ENCODE peak calls at places on chromosomes 5 and 9, in eight cellular contexts. G is tibial nerve, T is lung, S is neural progenitor cell, Q is lower leg skin, V is breast epithelium, D is body of pancreas, B is HFF-Myc. M is an unnamed sample.

GRCh38 chr5:61669531-61669930 is 337.5 kb downstream of the ZSWIM6 start:
- DNase-seq in T (no peak), S (no peak), G (no peak), B (no peak), Q (no peak), D (no peak), V (no peak), M (no peak)

GRCh38 chr5:170312666-170313065 is 15.1 kb upstream of the LCP2 start:
- DNase-seq in B (no peak), T (no peak), S (no peak), G (no peak), Q (peak; percentile 81), D (no peak), V (no peak), M (no peak)

GRCh38 chr9:107316795-107317661 is 33.9 kb downstream of the RAD23B start:
- DNase-seq in Q (no peak), T (no peak), B (no peak), D (no peak), S (peak; percentile 39), G (no peak), V (no peak), M (no peak)

GRCh38 chr5:31819926-31820516 is 181.1 kb downstream of the PDZD2 start:
- DNase-seq in V (no peak), S (no peak), G (no peak), Q (no peak), B (no peak), T (no peak), D (no peak), M (no peak)

GRCh38 chr9:92807757-92808725 is 43.4 kb upstream of the BICD2 start:
- DNase-seq in D (no peak), G (no peak), Q (no peak), S (peak; percentile 36), T (no peak), B (no peak), V (no peak), M (no peak)

GRCh38 chr9:130171226-130172148 is 717 bp upstream of the NCS1 start:
- DNase-seq in V (no peak), D (no peak), B (no peak), Q (no peak), T (no peak), G (no peak), S (no peak), M (no peak)

GRCh38 chr5:75640826-75641225 is 29.6 kb downstream of the ANKDD1B start:
- DNase-seq in B (no peak), G (no peak), T (no peak), V (no peak), Q (no peak), D (no peak), S (no peak), M (no peak)

GRCh38 chr5:157994271-157994691 is 135.3 kb upstream of the CLINT1 start:
- DNase-seq in B (no peak), S (no peak), V (no peak), G (no peak), D (no peak), T (no peak), Q (no peak), M (no peak)

GRCh38 chr5:167447466-167447865 is 844.0 kb upstream of the WWC1 start:
- DNase-seq in Q (no peak), T (no peak), B (no peak), S (peak; percentile 6), V (no peak), G (no peak), D (no peak), M (no peak)

GRCh38 chr9:98247826-98248657 is 7.4 kb downstream of the TBC1D2 start:
- DNase-seq in S (no peak), G (no peak), D (no peak), Q (peak; percentile 68), T (no peak), V (no peak), B (no peak), M (no peak)

GRCh38 chr5:57009811-57010210 is 57.9 kb upstream of the MIER3 start:
- DNase-seq in D (no peak), G (no peak), V (no peak), B (no peak), Q (no peak), S (no peak), T (no peak), M (no peak)

GRCh38 chr9:16868706-16869105 is 1.8 kb downstream of the BNC2 start:
- DNase-seq in D (no peak), V (no peak), Q (no peak), G (no peak), S (no peak), T (no peak), B (no peak), M (no peak)

GRCh38 chr5:61823796-61824195 is 482.2 kb upstream of the KIF2A start:
- DNase-seq in T (no peak), Q (no peak), B (no peak), V (no peak), G (no peak), S (peak; percentile 24), D (no peak), M (no peak)

GRCh38 chr5:616342-617039 is 4.4 kb downstream of the CEP72 start:
- DNase-seq in V (no peak), G (no peak), B (no peak), Q (peak; percentile 58), D (no peak), T (no peak), S (no peak), M (peak; percentile 3)

GRCh38 chr9:37549527-37549926 is 26.7 kb downstream of the FBXO10 start:
- DNase-seq in S (no peak), V (no peak), G (no peak), Q (no peak), B (no peak), D (no peak), T (no peak), M (no peak)

GRCh38 chr9:100472725-100473261 is at the start of gene TMEFF1:
- DNase-seq in G (no peak), V (no peak), D (peak; percentile 28), Q (no peak), T (no peak), B (no peak), S (peak; percentile 94), M (no peak)

GRCh38 chr5:60583598-60583997 is 116.4 kb downstream of the DEPDC1B start:
- DNase-seq in Q (no peak), S (no peak), G (no peak), B (no peak), V (no peak), T (no peak), D (no peak), M (no peak)

GRCh38 chr5:60590172-60590571 is 109.8 kb downstream of the DEPDC1B start:
- DNase-seq in D (no peak), V (no peak), B (no peak), G (no peak), T (no peak), Q (no peak), S (no peak), M (no peak)

GRCh38 chr5:60585618-60586017 is 114.3 kb downstream of the DEPDC1B start:
- DNase-seq in V (no peak), S (no peak), B (no peak), Q (no peak), G (no peak), D (no peak), T (no peak), M (no peak)

GRCh38 chr5:60584304-60584703 is 115.7 kb downstream of the DEPDC1B start:
- DNase-seq in T (no peak), D (no peak), G (no peak), Q (no peak), B (no peak), V (no peak), S (no peak), M (no peak)

DNA sequence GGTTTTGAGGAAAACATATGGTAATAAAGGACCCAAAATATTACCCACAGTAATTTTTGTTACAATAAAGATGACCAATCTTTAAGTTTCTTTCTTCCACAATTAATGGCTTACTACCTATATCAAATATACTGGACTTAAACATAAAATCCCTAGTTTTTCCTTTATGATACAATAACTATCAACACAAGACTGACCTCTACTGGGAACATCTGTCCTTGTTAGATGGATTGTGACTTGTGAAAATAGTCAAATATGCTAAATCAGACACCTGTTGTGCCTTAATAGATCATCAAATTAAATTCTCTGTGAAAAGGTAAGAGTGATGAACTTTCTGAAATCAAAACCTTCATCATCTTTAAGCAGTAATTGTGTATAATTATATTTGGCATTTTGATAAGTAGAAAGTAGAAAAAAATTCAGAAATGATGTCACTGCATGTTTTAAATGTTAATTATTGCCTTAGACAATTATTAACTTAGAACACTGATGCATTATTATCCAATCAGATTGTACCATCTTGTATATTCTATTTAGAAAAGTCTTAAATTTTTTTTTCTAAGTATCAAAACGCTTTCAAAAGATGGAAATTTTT is 113.6 kb downstream of the DEPDC1B start:
- DNase-seq in B (no peak), T (no peak), D (no peak), S (peak; percentile 7), V (no peak), G (no peak), Q (no peak), M (no peak)
- TF ChIP-seq CTCF in B (no peak), T (no peak), D (peak; percentile 15), S (peak; percentile 52), V (peak; percentile 18), G (peak; percentile 7), Q (no peak), M (no peak)

GRCh38 chr9:14865206-14865605 is 45.0 kb downstream of the FREM1 start:
- DNase-seq in V (no peak), B (no peak), T (no peak), S (no peak), G (no peak), D (no peak), Q (no peak), M (no peak)
- TF ChIP-seq CTCF in V (no peak), B (no peak), T (no peak), S (no peak), G (no peak), D (no peak), Q (no peak), M (no peak)

DNA sequence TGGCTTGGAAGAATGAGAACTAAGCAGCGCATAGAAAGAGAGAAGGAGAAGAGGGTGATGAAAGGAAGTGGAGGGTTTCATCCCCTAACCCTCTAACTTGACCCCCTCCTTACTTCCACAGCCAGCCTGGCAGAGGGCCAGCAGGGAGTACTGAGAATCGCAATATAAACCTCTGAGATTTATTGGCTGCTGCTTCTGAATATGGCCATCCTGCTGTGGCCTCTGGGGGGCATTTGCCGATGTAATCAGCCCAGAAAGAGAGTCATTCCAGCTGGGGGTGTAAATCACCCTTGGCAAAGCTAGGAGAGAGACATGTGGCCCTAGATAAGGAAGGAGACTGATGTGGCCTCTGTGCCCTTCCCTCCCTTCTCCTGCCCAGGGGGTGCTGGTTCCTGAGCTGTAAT is 960 bp upstream of the GFRA3 start:
- DNase-seq in G (no peak), T (no peak), V (no peak), B (no peak), S (no peak), D (peak; percentile 12), Q (no peak), M (no peak)
- TF ChIP-seq CTCF in G (no peak), T (no peak), V (no peak), B (no peak), S (no peak), D (no peak), Q (no peak), M (no peak)

DNA sequence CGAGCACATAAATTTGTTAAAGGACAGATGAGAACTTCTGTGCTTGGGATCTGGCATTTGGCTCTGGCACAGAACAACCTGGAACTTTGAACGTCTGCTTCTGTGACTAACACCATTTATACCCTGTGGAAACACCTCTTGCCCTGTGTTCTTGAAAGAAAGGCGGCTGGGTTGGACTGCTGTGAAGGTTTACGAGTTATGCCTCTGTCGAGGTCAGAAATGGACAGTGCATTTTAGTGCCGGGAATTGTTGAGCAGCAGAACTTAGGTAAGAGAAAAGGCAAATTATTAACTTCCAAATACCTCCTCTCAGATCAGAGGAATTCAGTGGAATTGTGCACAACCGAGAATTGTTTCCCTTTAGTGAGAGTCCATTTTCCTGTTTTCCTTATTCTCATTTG is 14.1 kb upstream of the INIP start:
- DNase-seq in S (no peak), D (no peak), V (no peak), Q (no peak), B (no peak), G (no peak), T (no peak), M (no peak)
- TF ChIP-seq CTCF in S (no peak), D (no peak), V (no peak), Q (no peak), B (no peak), G (no peak), T (no peak), M (no peak)

M was measured in omental fat pad.